ENCODE peak calls at places on chromosome 17, in five cellular contexts. L is psoas muscle, F is cardiac muscle cell, E is lower lobe of right lung, W is GM23248. Z is an unnamed sample.

GRCh38 chr17:10875984-10876555 is 38.2 kb upstream of the PIRT start:
- DNase-seq in L (peak), F (peak), E (no peak), W (peak), Z (no peak)

GRCh38 chr17:81690549-81690948 is 6.7 kb downstream of the HGS start:
- DNase-seq in L (no peak), F (no peak), E (no peak), W (no peak), Z (no peak)

GRCh38 chr17:66943484-66943883 is 21.0 kb upstream of the CACNG4 start:
- DNase-seq in L (no peak), F (no peak), E (no peak), W (no peak), Z (no peak)

GRCh38 chr17:44914698-44915271 is 515 bp downstream of the GFAP start:
- DNase-seq in L (no peak), F (no peak), E (peak), W (no peak), Z (no peak)

GRCh38 chr17:63309021-63309420 is 137.1 kb downstream of the CYB561 start:
- DNase-seq in L (no peak), F (peak), E (no peak), W (peak), Z (no peak)

GRCh38 chr17:72192409-72193192 is 71.8 kb downstream of the SOX9 start:
- DNase-seq in L (peak), F (peak), E (no peak), W (peak), Z (peak)

GRCh38 chr17:8053600-8053999 is 14.7 kb downstream of the ALOX15B start:
- DNase-seq in L (no peak), F (no peak), E (no peak), W (no peak), Z (no peak)

GRCh38 chr17:29347831-29348281 is 42.3 kb upstream of the TAOK1 start:
- DNase-seq in L (no peak), F (peak), E (no peak), W (peak), Z (peak)

GRCh38 chr17:75267403-75268232 is 3.4 kb downstream of the MIF4GD start:
- DNase-seq in L (peak), F (no peak), E (no peak), W (no peak), Z (no peak)

GRCh38 chr17:40330850-40331470 is 22.0 kb downstream of the RARA start:
- DNase-seq in L (peak), F (no peak), E (no peak), W (no peak), Z (no peak)

GRCh38 chr17:3852561-3852960 is 6.5 kb upstream of the NCBP3 start:
- DNase-seq in L (no peak), F (peak), E (no peak), W (no peak), Z (no peak)

GRCh38 chr17:21296097-21297025 is 11.8 kb downstream of the MAP2K3 start:
- DNase-seq in L (no peak), F (no peak), E (no peak), W (peak), Z (no peak)

GRCh38 chr17:9389116-9389515 is 186.5 kb downstream of the STX8 start:
- DNase-seq in L (no peak), F (peak), E (no peak), W (peak), Z (peak)

GRCh38 chr17:2087597-2088211 is 32.8 kb downstream of the HIC1 start:
- DNase-seq in L (peak), F (peak), E (peak), W (peak), Z (no peak)

GRCh38 chr17:59893617-59894100 is 738 bp downstream of the RPS6KB1 start:
- DNase-seq in L (no peak), F (peak), E (no peak), W (peak), Z (no peak)

GRCh38 chr17:17837966-17838962 is 1.5 kb upstream of the SREBF1 start:
- DNase-seq in L (peak), F (peak), E (peak), W (peak), Z (peak)

GRCh38 chr17:2194778-2195417 is 108.7 kb downstream of the SMG6 start:
- DNase-seq in L (no peak), F (no peak), E (no peak), W (peak), Z (no peak)

GRCh38 chr17:73595068-73595865 is 49.0 kb downstream of the SDK2 start:
- DNase-seq in L (no peak), F (peak), E (peak), W (no peak), Z (no peak)

GRCh38 chr17:57674894-57675293 is 70.2 kb downstream of the CCDC182 start:
- DNase-seq in L (no peak), F (no peak), E (no peak), W (no peak), Z (no peak)

GRCh38 chr17:1880851-1881630 is 51.2 kb downstream of the RPA1 start:
- DNase-seq in L (no peak), F (peak), E (no peak), W (peak), Z (no peak)

GRCh38 chr17:28970879-28971278 is 19.6 kb upstream of the PHF12 start:
- DNase-seq in L (no peak), F (no peak), E (no peak), W (no peak), Z (no peak)

GRCh38 chr17:80455328-80455710 is 21.1 kb downstream of the NPTX1 start:
- DNase-seq in L (peak), F (no peak), E (no peak), W (peak), Z (peak)

GRCh38 chr17:47742319-47743181 is 9.5 kb downstream of the TBX21 start:
- DNase-seq in L (no peak), F (peak), E (no peak), W (no peak), Z (no peak)

GRCh38 chr17:18018411-18018921 is 20.5 kb downstream of the ATPAF2 start:
- DNase-seq in L (no peak), F (no peak), E (no peak), W (no peak), Z (no peak)

GRCh38 chr17:4049546-4049945 is 85.3 kb upstream of the ATP2A3 start:
- DNase-seq in L (no peak), F (no peak), E (no peak), W (no peak), Z (no peak)

GRCh38 chr17:19728114-19728495 is 11.7 kb upstream of the SLC47A2 start:
- DNase-seq in L (peak), F (peak), E (peak), W (peak), Z (peak)

GRCh38 chr17:81541123-81541522 is 11.0 kb downstream of the FAAP100 start:
- DNase-seq in L (no peak), F (no peak), E (no peak), W (no peak), Z (no peak)

GRCh38 chr17:42288078-42288984 is at the start of gene STAT5A:
- DNase-seq in L (peak), F (peak), E (peak), W (peak), Z (peak)

GRCh38 chr17:76276461-76277299 is 11.5 kb downstream of the UBALD2 start:
- DNase-seq in L (no peak), F (no peak), E (no peak), W (peak), Z (peak)

GRCh38 chr17:36731091-36731490 is 129.7 kb downstream of the MRM1 start:
- DNase-seq in L (no peak), F (no peak), E (no peak), W (no peak), Z (peak)

GRCh38 chr17:37360632-37361031 is 15.2 kb upstream of the C17orf78 start:
- DNase-seq in L (no peak), F (peak), E (no peak), W (peak), Z (peak)

GRCh38 chr17:37530420-37530819 is 40.7 kb downstream of the DUSP14 start:
- DNase-seq in L (no peak), F (no peak), E (no peak), W (peak), Z (no peak)

GRCh38 chr17:17018021-17018441 is 24.2 kb upstream of the MPRIP start:
- DNase-seq in L (peak), F (no peak), E (no peak), W (no peak), Z (no peak)

GRCh38 chr17:47629826-47630225 is 19.9 kb upstream of the KPNB1 start:
- DNase-seq in L (no peak), F (no peak), E (no peak), W (no peak), Z (no peak)

GRCh38 chr17:15171433-15172047 is 93.6 kb downstream of the PMP22 start:
- DNase-seq in L (peak), F (peak), E (peak), W (peak), Z (no peak)

GRCh38 chr17:28763137-28763799 is 19.5 kb downstream of the TRAF4 start:
- DNase-seq in L (no peak), F (no peak), E (no peak), W (no peak), Z (no peak)

GRCh38 chr17:33342025-33342424 is 48.9 kb upstream of the ASIC2 start:
- DNase-seq in L (no peak), F (no peak), E (no peak), W (no peak), Z (no peak)